ENCODE peak calls at places on chromosome 11, in ten cellular contexts. G is NCI-H460, O is fibroblast of lung, Z is body of pancreas, Y is ureter, I is GM03348, R is astrocyte of the cerebellum, L is lower lobe of right lung, A is uterus, K is HT1080. S is an unnamed sample.

GRCh38 chr11:94897330-94897768 is 76.0 kb downstream of the CWC15 start:
- DNase-seq in G (peak), O (peak), Z (peak), Y (no peak), I (peak), R (peak), L (no peak), A (peak), K (peak), S (peak)

GRCh38 chr11:43987384-43988039 is 45.1 kb downstream of the C11orf96 start:
- DNase-seq in G (no peak), O (peak), Z (peak), Y (peak), I (peak), R (peak), L (peak), A (peak), K (peak), S (peak)

GRCh38 chr11:8828580-8829358 is 82.2 kb upstream of the AKIP1 start:
- DNase-seq in G (no peak), O (no peak), Z (no peak), Y (no peak), I (no peak), R (no peak), L (no peak), A (no peak), K (peak), S (no peak)

GRCh38 chr11:120256178-120256577 is 16.2 kb downstream of the POU2F3 start:
- DNase-seq in G (no peak), O (no peak), Z (no peak), Y (no peak), I (no peak), R (no peak), L (no peak), A (no peak), K (no peak), S (no peak)

GRCh38 chr11:95608093-95608492 is 181.5 kb downstream of the FAM76B start:
- DNase-seq in G (no peak), O (no peak), Z (no peak), Y (no peak), I (no peak), R (no peak), L (no peak), A (no peak), K (no peak), S (no peak)

GRCh38 chr11:83195176-83195531 is 1.6 kb downstream of the ANKRD42 start:
- DNase-seq in G (no peak), O (no peak), Z (no peak), Y (no peak), I (peak), R (no peak), L (no peak), A (no peak), K (peak), S (no peak)

GRCh38 chr11:126978155-126978554 is 22.4 kb downstream of the KIRREL3 start:
- DNase-seq in G (no peak), O (no peak), Z (no peak), Y (no peak), I (no peak), R (no peak), L (no peak), A (no peak), K (no peak), S (no peak)

GRCh38 chr11:35154960-35155359 is 16.0 kb downstream of the CD44 start:
- DNase-seq in G (no peak), O (no peak), Z (no peak), Y (no peak), I (no peak), R (no peak), L (no peak), A (no peak), K (no peak), S (no peak)

GRCh38 chr11:1130276-1131032 is 27.3 kb upstream of the MUC5AC start:
- DNase-seq in G (no peak), O (no peak), Z (no peak), Y (peak), I (no peak), R (no peak), L (no peak), A (no peak), K (no peak), S (no peak)

GRCh38 chr11:83717551-83717950 is 431.4 kb upstream of the CCDC90B start:
- DNase-seq in G (no peak), O (peak), Z (no peak), Y (no peak), I (no peak), R (no peak), L (no peak), A (no peak), K (no peak), S (no peak)

GRCh38 chr11:121451178-121451981 is 734 bp upstream of the SORL1 start:
- DNase-seq in G (no peak), O (no peak), Z (peak), Y (peak), I (no peak), R (no peak), L (no peak), A (no peak), K (no peak), S (no peak)

GRCh38 chr11:64900263-64900678 is 16.7 kb downstream of the ATG2A start:
- DNase-seq in G (no peak), O (no peak), Z (no peak), Y (no peak), I (no peak), R (no peak), L (no peak), A (no peak), K (peak), S (peak)

GRCh38 chr11:100525635-100526034 is 161.5 kb upstream of the ARHGAP42 start:
- DNase-seq in G (no peak), O (no peak), Z (no peak), Y (no peak), I (no peak), R (no peak), L (no peak), A (no peak), K (peak), S (peak)

GRCh38 chr11:47225552-47226137 is 10.9 kb downstream of the DDB2 start:
- DNase-seq in G (no peak), O (peak), Z (no peak), Y (no peak), I (no peak), R (no peak), L (no peak), A (no peak), K (no peak), S (no peak)

GRCh38 chr11:82975882-82976281 is 74.3 kb downstream of the DDIAS start:
- DNase-seq in G (no peak), O (no peak), Z (no peak), Y (no peak), I (no peak), R (no peak), L (no peak), A (no peak), K (no peak), S (no peak)

GRCh38 chr11:67389477-67389876 is 2.3 kb upstream of the RAD9A start:
- DNase-seq in G (no peak), O (no peak), Z (peak), Y (no peak), I (peak), R (no peak), L (no peak), A (no peak), K (no peak), S (no peak)

GRCh38 chr11:74815966-74816365 is 67.3 kb downstream of the RNF169 start:
- DNase-seq in G (no peak), O (no peak), Z (no peak), Y (no peak), I (no peak), R (no peak), L (no peak), A (no peak), K (no peak), S (no peak)

GRCh38 chr11:58058276-58059010 is 27.7 kb downstream of the OR6Q1 start:
- DNase-seq in G (no peak), O (no peak), Z (peak), Y (peak), I (no peak), R (no peak), L (peak), A (no peak), K (no peak), S (peak)

GRCh38 chr11:9060700-9061111 is 30.7 kb downstream of the SCUBE2 start:
- DNase-seq in G (no peak), O (no peak), Z (no peak), Y (no peak), I (no peak), R (no peak), L (no peak), A (no peak), K (no peak), S (no peak)

GRCh38 chr11:102615077-102615893 is 9.8 kb downstream of the MMP20 start:
- DNase-seq in G (peak), O (no peak), Z (no peak), Y (no peak), I (no peak), R (no peak), L (no peak), A (no peak), K (peak), S (no peak)

GRCh38 chr11:110349109-110349996 is 52.9 kb upstream of the RDX start:
- DNase-seq in G (no peak), O (no peak), Z (no peak), Y (no peak), I (peak), R (no peak), L (no peak), A (no peak), K (no peak), S (peak)

GRCh38 chr11:120324932-120325810 is at the start of gene TLCD5:
- DNase-seq in G (no peak), O (peak), Z (peak), Y (no peak), I (peak), R (no peak), L (peak), A (peak), K (peak), S (peak)

GRCh38 chr11:68314886-68315580 is 2.6 kb downstream of the LRP5 start:
- DNase-seq in G (no peak), O (peak), Z (no peak), Y (no peak), I (no peak), R (no peak), L (no peak), A (peak), K (no peak), S (peak)

GRCh38 chr11:129331217-129331616 is 44.4 kb upstream of the BARX2 start:
- DNase-seq in G (no peak), O (peak), Z (peak), Y (no peak), I (no peak), R (no peak), L (no peak), A (no peak), K (peak), S (peak)

GRCh38 chr11:66467034-66467659 is 442 bp downstream of the PELI3 start:
- DNase-seq in G (no peak), O (no peak), Z (peak), Y (no peak), I (peak), R (no peak), L (peak), A (no peak), K (no peak), S (no peak)

GRCh38 chr11:37755526-37755925 is 1157.5 kb upstream of the RAG2 start:
- DNase-seq in G (no peak), O (no peak), Z (no peak), Y (no peak), I (no peak), R (no peak), L (no peak), A (no peak), K (no peak), S (no peak)

S was measured in mammary epithelial cell.